ENCODE peak calls at places on chromosomes 3 and 15, in eight cellular contexts. Z is suprapubic skin; I is activated CD8-positive, alpha-beta memory T cell treated with anti-CD3 and anti-CD28 coated beads, Interleukin-2, amount 50 U/mL, for 4 hours; B is hepatocyte; A is heart left ventricle; R is myocyte; G is GM13977; H is amniotic stem cell. L is an unnamed sample.

GRCh38 chr3:136196064-136196400 is at the start of gene MSL2:
- DNase-seq in G (no peak), I (no peak), R (no peak), H (no peak), A (no peak), B (peak), Z (no peak), L (no peak)

GRCh38 chr15:72237286-72238224 is 6.6 kb upstream of the PKM start:
- DNase-seq in H (peak), A (peak), I (peak), G (peak), R (peak), Z (peak), B (peak), L (peak)

GRCh38 chr3:125351152-125351551 is 24.0 kb downstream of the ZNF148 start:
- DNase-seq in G (no peak), Z (no peak), R (no peak), H (no peak), A (no peak), B (no peak), I (no peak), L (no peak)

GRCh38 chr3:152480282-152480953 is 211.7 kb downstream of the MBNL1 start:
- DNase-seq in I (no peak), R (no peak), A (no peak), H (no peak), Z (no peak), G (no peak), B (no peak), L (peak)

GRCh38 chr3:115281697-115282685 is 134.9 kb upstream of the ZBTB20 start:
- DNase-seq in G (no peak), R (peak), Z (no peak), H (no peak), I (no peak), B (no peak), A (no peak), L (peak)

GRCh38 chr15:100767002-100767825 is 112.4 kb upstream of the ALDH1A3 start:
- DNase-seq in A (no peak), G (peak), I (no peak), H (no peak), R (no peak), B (no peak), Z (no peak), L (no peak)

GRCh38 chr3:18853269-18853668 is 295.0 kb upstream of the KCNH8 start:
- DNase-seq in G (no peak), B (no peak), H (no peak), Z (no peak), R (no peak), A (no peak), I (no peak), L (no peak)

GRCh38 chr3:20052851-20053250 is 12.6 kb downstream of the KAT2B start:
- DNase-seq in H (no peak), B (no peak), A (no peak), Z (no peak), I (no peak), G (no peak), R (no peak), L (no peak)

GRCh38 chr15:68352401-68353062 is 75.0 kb downstream of the FEM1B start:
- DNase-seq in I (peak), H (peak), Z (no peak), A (peak), G (no peak), R (peak), B (peak), L (peak)

GRCh38 chr3:96863129-96863740 is 48.8 kb downstream of the EPHA6 start:
- DNase-seq in R (no peak), Z (no peak), B (peak), I (no peak), A (no peak), H (no peak), G (no peak), L (peak)

GRCh38 chr3:155196131-155197075 is 97.1 kb downstream of the STRIT1 start:
- DNase-seq in I (no peak), R (peak), G (no peak), H (no peak), Z (no peak), B (no peak), A (no peak), L (no peak)

GRCh38 chr15:77839431-77839830 is 206.7 kb upstream of the LINGO1 start:
- DNase-seq in I (no peak), R (no peak), B (no peak), A (no peak), G (no peak), Z (peak), H (no peak), L (no peak)

GRCh38 chr15:99104788-99105515 is at the start of gene SYNM:
- DNase-seq in R (peak), H (peak), Z (no peak), I (no peak), B (peak), G (peak), A (peak), L (peak)

GRCh38 chr15:76999996-77000395 is 5.1 kb downstream of the PSTPIP1 start:
- DNase-seq in Z (no peak), R (no peak), G (no peak), H (no peak), A (no peak), I (peak), B (no peak), L (no peak)

GRCh38 chr3:99544819-99545281 is 93.5 kb upstream of the COL8A1 start:
- DNase-seq in R (peak), A (peak), I (no peak), H (no peak), B (no peak), G (no peak), Z (no peak), L (peak)

L was measured in OCI-M1.